ENCODE peak calls at places on chromosomes 12 and 14, in four cellular contexts. H, Q, N and T are unnamed samples.
A peak's percentile ranks its signal among the peaks of the same experiment; 100 is the strongest.

GRCh38 chr12:119624971-119625370 is 31.4 kb downstream of the TMEM233 start:
- DNase-seq in Q (no peak), N (no peak), H (no peak), T (no peak)

GRCh38 chr12:91370086-91370868 is 187.7 kb upstream of the DCN start:
- DNase-seq in N (no peak), H (no peak), Q (no peak), T (no peak)

GRCh38 chr14:33401326-33401725 is 462.6 kb downstream of the NPAS3 start:
- DNase-seq in H (no peak), N (no peak), Q (no peak), T (no peak)

GRCh38 chr14:36807727-36808126 is 146.1 kb downstream of the PAX9 start:
- DNase-seq in N (no peak), H (no peak), Q (no peak), T (no peak)

GRCh38 chr12:3777206-3777809 is 24.4 kb upstream of the CRACR2A start:
- DNase-seq in N (peak; percentile 42), H (peak; percentile 42), Q (no peak), T (no peak)

GRCh38 chr14:39034481-39035296 is 68.3 kb downstream of the SEC23A start:
- DNase-seq in Q (no peak), N (no peak), H (no peak), T (no peak)

GRCh38 chr14:25464078-25464477 is 414.1 kb upstream of the STXBP6 start:
- DNase-seq in H (no peak), N (no peak), Q (no peak), T (no peak)

GRCh38 chr12:4069046-4070010 is 196.1 kb upstream of the PARP11 start:
- DNase-seq in N (no peak), H (no peak), Q (no peak), T (no peak)

GRCh38 chr14:23392613-23393012 is 15.5 kb downstream of the MYH6 start:
- DNase-seq in H (no peak), N (no peak), Q (no peak), T (no peak)

GRCh38 chr14:76312821-76313220 is 63.1 kb upstream of the ESRRB start:
- DNase-seq in Q (no peak), H (no peak), N (no peak), T (no peak)

GRCh38 chr12:84922721-84923120 is 10.1 kb upstream of the SLC6A15 start:
- DNase-seq in H (no peak), Q (no peak), N (no peak), T (no peak)

GRCh38 chr14:70897475-70897874 is 9.8 kb upstream of the PCNX1 start:
- DNase-seq in Q (no peak), N (no peak), H (peak; percentile 48), T (no peak)

GRCh38 chr14:70655110-70655826 is 13.6 kb downstream of the TTC9 start:
- DNase-seq in N (no peak), H (no peak), Q (peak; percentile 76), T (peak; percentile 84)

GRCh38 chr12:110266980-110267620 is 13.9 kb upstream of the ATP2A2 start:
- DNase-seq in Q (no peak), H (peak; percentile 78), N (no peak), T (no peak)

GRCh38 chr14:89504084-89504483 is 87.1 kb upstream of the FOXN3 start:
- DNase-seq in N (no peak), H (peak; percentile 17), Q (no peak), T (no peak)

GRCh38 chr12:51028126-51028810 is 2.1 kb upstream of the SLC11A2 start:
- DNase-seq in N (no peak), H (peak; percentile 65), Q (peak; percentile 36), T (peak; percentile 88)

GRCh38 chr14:50829472-50830043 is 1.4 kb downstream of the NIN start:
- DNase-seq in H (no peak), Q (peak; percentile 35), N (no peak), T (no peak)

GRCh38 chr12:77116277-77116676 is 50.9 kb upstream of the E2F7 start:
- DNase-seq in N (no peak), H (peak; percentile 84), Q (no peak), T (no peak)

GRCh38 chr12:46342562-46343033 is 30.0 kb downstream of the SLC38A2 start:
- DNase-seq in N (no peak), Q (peak; percentile 28), H (peak; percentile 53), T (no peak)

GRCh38 chr12:30286345-30286926 is 409.2 kb downstream of the IPO8 start:
- DNase-seq in Q (no peak), N (peak; percentile 18), H (peak; percentile 4), T (no peak)

GRCh38 chr12:52055781-52056711 is 4.8 kb downstream of the NR4A1 start:
- DNase-seq in Q (no peak), H (no peak), N (no peak), T (no peak)

GRCh38 chr12:52222692-52223091 is 10.4 kb upstream of the KRT7 start:
- DNase-seq in H (no peak), Q (no peak), N (no peak), T (no peak)

GRCh38 chr14:73770977-73771847 is 57.0 kb upstream of the PNMA1 start:
- DNase-seq in H (no peak), Q (no peak), N (no peak), T (no peak)

GRCh38 chr14:59664741-59665140 is 88.1 kb upstream of the CCDC175 start:
- DNase-seq in H (peak; percentile 5), N (peak; percentile 38), Q (no peak), T (no peak)

GRCh38 chr12:67410667-67411067 is 141.5 kb downstream of the CAND1 start:
- DNase-seq in Q (no peak), H (no peak), N (no peak), T (no peak)

GRCh38 chr12:78018146-78018910 is 187.6 kb downstream of the NAV3 start:
- DNase-seq in N (no peak), H (no peak), Q (no peak), T (no peak)

GRCh38 chr12:10553148-10553547 is 47.5 kb downstream of the EIF2S3B start:
- DNase-seq in H (no peak), N (no peak), Q (no peak), T (no peak)

GRCh38 chr14:75295061-75295461 is 16.4 kb downstream of the FOS start:
- DNase-seq in H (peak; percentile 81), N (peak; percentile 67), Q (peak; percentile 49), T (no peak)

GRCh38 chr12:59087077-59087673 is 166.9 kb upstream of the LRIG3 start:
- DNase-seq in H (peak; percentile 8), N (peak; percentile 39), Q (no peak), T (no peak)

GRCh38 chr12:92199846-92200576 is 54.4 kb upstream of the BTG1 start:
- DNase-seq in H (no peak), N (no peak), Q (no peak), T (no peak)

GRCh38 chr12:112151766-112152541 is 26.6 kb downstream of the TRAFD1 start:
- DNase-seq in N (no peak), H (no peak), Q (no peak), T (no peak)

GRCh38 chr14:23829736-23830474 is 123.7 kb upstream of the DHRS4 start:
- DNase-seq in H (peak; percentile 95), Q (no peak), N (peak; percentile 88), T (no peak)

GRCh38 chr12:3520711-3521110 is 29.7 kb downstream of the PRMT8 start:
- DNase-seq in H (no peak), N (no peak), Q (no peak), T (no peak)

GRCh38 chr14:64736271-64737131 is 32.3 kb downstream of the PLEKHG3 start:
- DNase-seq in H (no peak), N (no peak), Q (no peak), T (no peak)

GRCh38 chr14:104805326-104805678 is 4.4 kb downstream of the ZBTB42 start:
- DNase-seq in N (no peak), Q (no peak), H (peak; percentile 93), T (no peak)

GRCh38 chr12:48881652-48882324 is 16.1 kb upstream of the RND1 start:
- DNase-seq in Q (no peak), N (no peak), H (no peak), T (no peak)